ENCODE peak calls at places on chromosome 18, in eight cellular contexts. M, Q, H, Y, J, C, X and N are unnamed samples.

GRCh38 chr18:11511434-11512095 is 97.8 kb upstream of the SLC35G4 start:
- DNase-seq in M (no peak), Q (no peak), H (no peak), Y (no peak), J (no peak), C (no peak), X (no peak), N (no peak)

GRCh38 chr18:38262666-38263065 is 697.1 kb upstream of the CELF4 start:
- DNase-seq in M (no peak), Q (no peak), H (no peak), Y (no peak), J (no peak), C (no peak), X (no peak), N (no peak)

GRCh38 chr18:31275722-31276463 is 42.1 kb upstream of the DSG1 start:
- DNase-seq in M (no peak), Q (peak; percentile 22), H (no peak), Y (no peak), J (no peak), C (no peak), X (no peak), N (no peak)

GRCh38 chr18:34121157-34121807 is 103.4 kb downstream of the NOL4 start:
- DNase-seq in M (no peak), Q (peak; percentile 32), H (no peak), Y (no peak), J (no peak), C (no peak), X (no peak), N (no peak)

GRCh38 chr18:37309059-37309458 is 256.5 kb downstream of the CELF4 start:
- DNase-seq in M (no peak), Q (peak; percentile 25), H (no peak), Y (no peak), J (no peak), C (no peak), X (no peak), N (no peak)

GRCh38 chr18:3088444-3088843 is 75.5 kb upstream of the LPIN2 start:
- DNase-seq in M (no peak), Q (no peak), H (no peak), Y (no peak), J (no peak), C (no peak), X (no peak), N (no peak)

GRCh38 chr18:57644540-57644939 is 22.9 kb upstream of the NARS1 start:
- DNase-seq in M (peak; percentile 17), Q (peak; percentile 49), H (no peak), Y (no peak), J (no peak), C (no peak), X (no peak), N (no peak)

GRCh38 chr18:40124107-40124506 is 1830.9 kb upstream of the PIK3C3 start:
- DNase-seq in M (peak; percentile 44), Q (peak; percentile 22), H (no peak), Y (no peak), J (no peak), C (no peak), X (no peak), N (no peak)

GRCh38 chr18:40249390-40250080 is 1705.5 kb upstream of the PIK3C3 start:
- DNase-seq in M (peak; percentile 6), Q (no peak), H (no peak), Y (no peak), J (no peak), C (no peak), X (no peak), N (no peak)

GRCh38 chr18:36808681-36809080 is 20.1 kb downstream of the TPGS2 start:
- DNase-seq in M (peak; percentile 91), Q (peak; percentile 57), H (no peak), Y (no peak), J (no peak), C (no peak), X (no peak), N (no peak)

GRCh38 chr18:62781893-62782292 is 66.6 kb downstream of the PHLPP1 start:
- DNase-seq in M (peak; percentile 91), Q (peak; percentile 79), H (no peak), Y (no peak), J (no peak), C (no peak), X (no peak), N (peak; percentile 77)

GRCh38 chr18:24894880-24895279 is 434.4 kb downstream of the HRH4 start:
- DNase-seq in M (peak; percentile 20), Q (no peak), H (no peak), Y (no peak), J (no peak), C (no peak), X (no peak), N (no peak)

GRCh38 chr18:12315911-12316310 is 7.9 kb downstream of the TUBB6 start:
- DNase-seq in M (no peak), Q (no peak), H (peak; percentile 62), Y (no peak), J (no peak), C (no peak), X (no peak), N (no peak)

GRCh38 chr18:14976736-14977430 is 228.9 kb downstream of the ANKRD30B start:
- DNase-seq in M (no peak), Q (no peak), H (peak; percentile 66), Y (no peak), J (no peak), C (no peak), X (no peak), N (no peak)

GRCh38 chr18:2513616-2514015 is 57.7 kb downstream of the METTL4 start:
- DNase-seq in M (peak; percentile 21), Q (no peak), H (no peak), Y (no peak), J (no peak), C (no peak), X (no peak), N (no peak)

GRCh38 chr18:70288851-70289328 is at the start of gene SOCS6:
- DNase-seq in M (peak; percentile 66), Q (peak; percentile 82), H (peak; percentile 70), Y (peak; percentile 88), J (peak; percentile 5), C (no peak), X (peak; percentile 58), N (peak; percentile 62)

GRCh38 chr18:12079504-12080237 is 14.0 kb upstream of the ANKRD62 start:
- DNase-seq in M (peak; percentile 30), Q (peak; percentile 80), H (peak; percentile 83), Y (no peak), J (no peak), C (no peak), X (no peak), N (no peak)

GRCh38 chr18:27185897-27186296 is 789 bp upstream of the CHST9 start:
- DNase-seq in M (no peak), Q (no peak), H (no peak), Y (no peak), J (no peak), C (no peak), X (no peak), N (no peak)

GRCh38 chr18:11887305-11888262 is 20.5 kb downstream of the MPPE1 start:
- DNase-seq in M (no peak), Q (no peak), H (no peak), Y (no peak), J (no peak), C (no peak), X (no peak), N (no peak)

GRCh38 chr18:24600076-24600654 is 139.7 kb downstream of the HRH4 start:
- DNase-seq in M (peak; percentile 75), Q (peak; percentile 76), H (no peak), Y (peak; percentile 83), J (no peak), C (no peak), X (no peak), N (peak; percentile 10)

GRCh38 chr18:40789286-40789685 is 1165.7 kb upstream of the PIK3C3 start:
- DNase-seq in M (no peak), Q (no peak), H (no peak), Y (no peak), J (no peak), C (no peak), X (no peak), N (no peak)

GRCh38 chr18:35514752-35515459 is 17.1 kb upstream of the INO80C start:
- DNase-seq in M (no peak), Q (no peak), H (no peak), Y (no peak), J (no peak), C (no peak), X (no peak), N (no peak)

GRCh38 chr18:9426753-9427152 is 48.6 kb upstream of the RALBP1 start:
- DNase-seq in M (no peak), Q (no peak), H (no peak), Y (peak; percentile 13), J (no peak), C (no peak), X (no peak), N (no peak)

GRCh38 chr18:51236225-51236624 is 38.7 kb upstream of the MEX3C start:
- DNase-seq in M (peak; percentile 13), Q (peak; percentile 93), H (no peak), Y (no peak), J (no peak), C (no peak), X (no peak), N (no peak)

DNA sequence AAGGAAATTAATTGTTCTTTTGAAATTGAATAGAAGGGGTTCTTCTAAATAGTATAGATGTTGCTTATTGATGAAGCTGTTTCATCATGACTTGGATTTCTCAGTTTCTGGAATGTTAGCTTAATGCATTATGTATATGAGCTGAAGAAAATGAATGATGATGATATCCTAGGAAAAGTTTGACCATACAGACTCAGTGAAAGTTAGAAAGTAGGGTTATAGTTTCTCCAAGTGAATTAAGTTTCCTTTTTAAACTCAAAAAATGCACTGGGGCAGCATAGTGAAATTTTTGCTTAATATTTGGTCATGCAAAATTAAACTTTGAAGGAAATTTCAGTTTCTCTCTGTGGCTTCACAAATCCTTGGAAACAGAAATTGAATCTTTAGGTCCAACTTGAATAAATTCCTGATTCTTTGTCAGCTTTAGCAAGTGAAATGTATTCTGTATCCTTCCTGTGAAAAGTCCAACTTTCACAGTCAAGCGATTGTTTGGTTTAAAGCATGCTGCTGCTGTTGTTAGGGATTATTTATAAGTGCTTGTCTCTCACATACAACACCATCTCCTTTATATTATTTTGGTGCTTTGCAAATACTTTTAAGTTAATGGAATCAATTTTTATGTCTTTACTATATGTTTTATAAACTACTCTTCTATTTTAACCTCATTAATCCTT is 78.2 kb downstream of the PIK3C3 start:
- DNase-seq in M (no peak), Q (no peak), H (no peak), Y (no peak), J (no peak), C (no peak), X (no peak), N (no peak)
- H3K36me3 ChIP-seq in M (peaks cover 18% of the 10 kb centered on the region), Q (peaks cover 31% of the 10 kb centered on the region), H (peaks cover 3% of the 10 kb centered on the region), Y (no peaks in the 10 kb centered on the region), J (peaks cover 18% of the 10 kb centered on the region), C (peaks cover 44% of the 10 kb centered on the region), X (no peaks in the 10 kb centered on the region), N (no peaks in the 10 kb centered on the region)

GRCh38 chr18:74425161-74425560 is 31.9 kb downstream of the DIPK1C start:
- DNase-seq in M (no peak), Q (no peak), H (no peak), Y (no peak), J (no peak), C (no peak), X (no peak), N (no peak)
- H3K9me3 ChIP-seq in M (no peaks in the 10 kb centered on the region), Q (no peaks in the 10 kb centered on the region), H (no peaks in the 10 kb centered on the region), Y (no peaks in the 10 kb centered on the region), J (no peaks in the 10 kb centered on the region), C (no peaks in the 10 kb centered on the region), X (no peaks in the 10 kb centered on the region), N (no peaks in the 10 kb centered on the region)

GRCh38 chr18:1036926-1037325 is 132.3 kb downstream of the ADCYAP1 start:
- DNase-seq in M (no peak), Q (no peak), H (no peak), Y (no peak), J (no peak), C (no peak), X (no peak), N (no peak)
- H3K27me3 ChIP-seq in M (no peaks in the 10 kb centered on the region), Q (no peaks in the 10 kb centered on the region), H (no peaks in the 10 kb centered on the region), Y (no peaks in the 10 kb centered on the region), J (no peaks in the 10 kb centered on the region), C (no peaks in the 10 kb centered on the region), X (no peaks in the 10 kb centered on the region), N (no peaks in the 10 kb centered on the region)

GRCh38 chr18:6060149-6060548 is 164.8 kb upstream of the TMEM200C start:
- DNase-seq in M (no peak), Q (no peak), H (no peak), Y (no peak), J (no peak), C (no peak), X (no peak), N (no peak)
- H3K36me3 ChIP-seq in M (no peaks in the 10 kb centered on the region), Q (no peaks in the 10 kb centered on the region), H (no peaks in the 10 kb centered on the region), Y (no peaks in the 10 kb centered on the region), J (no peaks in the 10 kb centered on the region), C (no peaks in the 10 kb centered on the region), X (no peaks in the 10 kb centered on the region), N (no peaks in the 10 kb centered on the region)